ENCODE peak calls at places on chromosomes 7 and 10, in six cellular contexts. O, L, A, T, V and C are unnamed samples. For H3K36me3, the result is how much of the 10 kb centered on the place peaks cover.

GRCh38 chr7:20539201-20539600 is 76.3 kb upstream of the ABCB5 start:
- DNase-seq in T (no peak), O (peak), A (no peak), V (no peak), L (no peak), C (no peak)

GRCh38 chr7:69516208-69516820 is 82.0 kb upstream of the AUTS2 start:
- DNase-seq in L (no peak), V (no peak), T (no peak), A (no peak), O (no peak), C (no peak)

GRCh38 chr10:10722422-10722821 is 295.2 kb upstream of the CELF2 start:
- DNase-seq in A (no peak), V (no peak), T (no peak), O (no peak), L (no peak), C (no peak)

GRCh38 chr7:23373151-23374004 is 74.2 kb downstream of the MALSU1 start:
- DNase-seq in O (no peak), A (no peak), L (no peak), V (no peak), T (no peak), C (no peak)

GRCh38 chr7:65967361-65968155 is 14.5 kb downstream of the GUSB start:
- DNase-seq in O (no peak), A (no peak), L (no peak), T (no peak), V (no peak), C (no peak)

GRCh38 chr7:17489987-17490386 is 191.5 kb downstream of the AHR start:
- DNase-seq in O (no peak), L (no peak), A (no peak), V (no peak), T (no peak), C (no peak)

GRCh38 chr10:103855424-103855823 is at the start of gene SH3PXD2A:
- DNase-seq in T (no peak), L (no peak), V (no peak), O (peak), A (peak), C (peak)

GRCh38 chr7:134420509-134421125 is 38.3 kb downstream of the AKR1B1 start:
- DNase-seq in O (peak), V (no peak), T (no peak), A (peak), L (peak), C (peak)

GRCh38 chr10:114306116-114306973 is 67.3 kb downstream of the VWA2 start:
- DNase-seq in T (no peak), O (no peak), A (no peak), L (no peak), V (no peak), C (no peak)

GRCh38 chr7:120988591-120989299 is at the start of gene CPED1:
- DNase-seq in T (peak), L (peak), O (peak), A (peak), V (peak), C (peak)

GRCh38 chr7:2708041-2708440 is 20.0 kb downstream of the AMZ1 start:
- DNase-seq in L (no peak), T (no peak), V (no peak), A (no peak), O (no peak), C (no peak)

GRCh38 chr7:14834456-14834855 is 68.1 kb downstream of the DGKB start:
- DNase-seq in T (peak), V (no peak), A (no peak), O (no peak), L (no peak), C (peak)

GRCh38 chr7:159104188-159105030 is 40.3 kb downstream of the VIPR2 start:
- DNase-seq in O (no peak), A (no peak), L (no peak), T (peak), V (peak), C (no peak)

DNA sequence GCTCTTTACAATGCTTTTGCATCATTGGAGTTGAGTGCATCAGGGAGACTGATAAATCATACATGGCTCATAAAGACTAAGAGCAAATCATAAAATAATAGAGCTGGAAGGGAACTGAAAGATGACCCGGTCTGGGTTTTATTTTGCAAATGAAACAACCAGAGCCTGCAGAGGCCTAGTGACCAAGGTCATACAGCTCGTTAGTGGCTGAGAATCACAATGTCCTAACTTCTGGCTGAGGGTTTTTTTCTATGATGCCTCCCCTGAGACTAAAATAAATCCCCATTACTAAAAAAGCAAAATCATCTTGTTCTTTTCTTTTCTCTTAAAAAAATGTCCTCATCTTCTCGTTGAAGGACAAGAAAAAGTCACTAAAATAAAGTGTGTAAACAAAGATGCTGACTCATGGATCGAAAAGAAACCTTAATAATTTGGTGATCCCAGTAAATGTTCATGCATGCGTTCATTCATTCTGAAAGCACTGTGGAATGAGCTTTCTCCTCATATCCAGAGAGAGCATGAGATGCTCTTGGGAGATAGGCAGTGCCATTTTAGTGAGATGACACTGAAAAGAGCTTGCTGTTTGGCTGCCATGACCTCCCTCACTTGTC is 107.8 kb upstream of the PHYHIPL start:
- DNase-seq in A (no peak), T (no peak), V (no peak), O (no peak), L (no peak), C (no peak)
- H3K4me3 ChIP-seq in A (no peak), T (no peak), V (no peak), O (no peak), L (no peak), C (no peak)

GRCh38 chr7:55977831-55978230 is 13.4 kb downstream of the NIPSNAP2 start:
- DNase-seq in V (no peak), L (no peak), T (no peak), O (no peak), A (no peak), C (no peak)

GRCh38 chr7:55980266-55980665 is 15.9 kb downstream of the NIPSNAP2 start:
- DNase-seq in O (no peak), V (no peak), L (no peak), A (no peak), T (no peak), C (no peak)

GRCh38 chr7:55983537-55983936 is 19.2 kb downstream of the NIPSNAP2 start:
- DNase-seq in A (no peak), L (no peak), O (no peak), T (no peak), V (no peak), C (no peak)
- H3K36me3 ChIP-seq in A (half or more), L (under half), O (under half), T (under half), V (under half), C (half or more)

DNA sequence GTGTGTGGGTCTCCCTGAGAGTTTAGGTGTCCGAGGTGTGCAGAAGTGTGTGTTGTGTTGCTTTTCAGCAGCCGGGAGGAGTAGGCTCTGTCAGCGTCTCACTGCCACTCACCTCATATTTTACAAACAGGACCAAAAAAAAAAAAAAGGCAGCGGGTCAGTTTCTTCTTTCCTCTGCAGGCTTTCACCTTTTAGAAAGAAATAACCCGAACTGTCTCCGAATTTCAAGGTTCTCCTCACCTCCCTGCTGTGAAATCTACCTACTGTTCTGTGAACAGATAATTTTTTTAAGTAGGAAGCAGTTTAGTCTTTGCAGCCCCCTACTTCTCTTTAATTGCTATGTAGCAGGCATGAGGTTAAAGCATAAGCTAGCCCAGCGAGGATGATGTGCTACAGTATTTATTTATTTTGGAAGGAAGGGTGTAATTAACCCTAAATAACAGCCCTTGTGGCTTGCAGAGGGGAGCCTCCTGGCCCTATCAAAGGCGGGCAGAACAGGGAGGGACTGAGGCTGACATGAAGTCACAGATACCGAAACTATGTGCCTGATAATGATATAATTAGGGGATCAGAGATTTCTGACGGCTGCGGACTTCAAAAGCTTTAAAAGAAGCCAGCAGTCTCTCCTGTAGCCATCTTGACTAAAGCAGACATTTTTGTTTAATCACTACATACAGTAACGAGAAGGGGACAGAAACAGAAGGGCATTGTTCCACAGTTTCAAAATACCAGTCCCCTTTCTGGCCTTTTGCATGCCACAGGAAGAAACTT is 1.6 kb downstream of the BAMBI start:
- DNase-seq in A (peak), O (peak), L (peak), T (no peak), V (no peak), C (peak)
- H3K4me3 ChIP-seq in A (peak), O (peak), L (no peak), T (peak), V (peak), C (peak)

DNA sequence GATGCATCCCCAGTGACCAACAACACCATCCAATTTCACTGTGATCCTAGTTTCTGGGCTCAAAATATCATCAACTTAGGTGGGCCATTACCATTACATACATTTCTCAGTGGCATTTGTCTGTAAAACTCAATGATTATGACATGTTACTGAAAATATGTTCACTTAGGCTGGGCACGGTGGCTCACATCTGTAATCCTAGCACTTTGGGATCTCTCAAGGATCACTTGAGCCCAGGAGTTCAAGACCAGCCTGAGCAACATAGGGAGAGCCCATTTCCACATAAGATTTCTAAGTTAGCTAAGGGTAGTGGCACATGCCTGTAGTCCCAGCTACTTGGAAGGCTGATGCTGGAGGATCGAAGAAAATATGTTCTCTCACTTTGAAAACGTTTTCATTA is 91.0 kb downstream of the TRIM24 start:
- DNase-seq in A (no peak), T (no peak), O (no peak), V (no peak), L (no peak), C (no peak)
- H3K36me3 ChIP-seq in A (half or more), T (under half), O (under half), V (under half), L (under half), C (half or more)

GRCh38 chr7:28112883-28113540 is 67.6 kb downstream of the JAZF1 start:
- DNase-seq in T (peak), O (peak), V (no peak), L (no peak), A (peak), C (no peak)
- H3K4me3 ChIP-seq in T (no peak), O (no peak), V (no peak), L (no peak), A (peak), C (no peak)

GRCh38 chr7:5360971-5361370 is 62.7 kb downstream of the TNRC18 start:
- DNase-seq in T (no peak), O (no peak), A (no peak), L (no peak), V (no peak), C (no peak)
- H3K36me3 ChIP-seq in T (under half), O (half or more), A (under half), L (under half), V (under half), C (under half)

GRCh38 chr10:22625511-22626288 is 88.7 kb downstream of the PIP4K2A start:
- DNase-seq in V (no peak), T (no peak), A (no peak), L (no peak), O (peak), C (no peak)

GRCh38 chr10:22626784-22627183 is 87.6 kb downstream of the PIP4K2A start:
- DNase-seq in O (no peak), L (no peak), V (no peak), A (no peak), T (no peak), C (no peak)

GRCh38 chr10:22622242-22622806 is 92.1 kb downstream of the PIP4K2A start:
- DNase-seq in A (no peak), L (no peak), O (no peak), T (no peak), V (no peak), C (no peak)

GRCh38 chr10:22623624-22624263 is 90.6 kb downstream of the PIP4K2A start:
- DNase-seq in A (no peak), O (peak), T (no peak), L (no peak), V (no peak), C (no peak)

DNA sequence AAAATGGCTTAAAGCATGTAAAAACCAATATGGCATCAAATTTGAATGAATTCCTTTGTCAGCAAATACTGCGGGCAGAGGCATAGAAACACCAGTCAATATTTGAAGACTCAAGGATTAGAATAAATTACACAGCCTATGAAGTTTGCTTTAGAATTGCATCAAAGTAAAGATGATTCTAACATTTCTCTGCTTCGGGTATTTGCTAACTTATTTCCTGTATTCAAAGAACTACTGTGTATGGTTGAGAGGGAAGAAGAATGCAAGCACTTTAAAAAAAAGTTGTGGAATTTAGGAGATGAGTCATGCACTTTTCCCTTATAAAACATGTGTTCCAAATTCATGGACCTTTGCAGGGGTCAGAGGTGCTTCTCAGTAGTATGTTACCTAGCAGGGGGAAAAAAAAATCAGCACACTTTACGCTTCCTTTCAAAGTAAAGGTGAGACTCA is 90.1 kb downstream of the PIP4K2A start:
- DNase-seq in L (no peak), A (no peak), T (no peak), V (no peak), O (peak), C (peak)
- H3K4me3 ChIP-seq in L (no peak), A (no peak), T (no peak), V (no peak), O (no peak), C (no peak)

GRCh38 chr7:151469281-151469680 is 29.3 kb upstream of the CRYGN start:
- DNase-seq in O (no peak), L (peak), A (no peak), T (no peak), V (no peak), C (no peak)

GRCh38 chr7:151465169-151465568 is 25.2 kb upstream of the CRYGN start:
- DNase-seq in V (no peak), O (no peak), A (no peak), T (no peak), L (no peak), C (no peak)

GRCh38 chr7:151470656-151471180 is 30.8 kb upstream of the CRYGN start:
- DNase-seq in T (no peak), O (no peak), L (no peak), V (no peak), A (no peak), C (no peak)

GRCh38 chr7:151472644-151473380 is 32.9 kb upstream of the CRYGN start:
- DNase-seq in O (no peak), T (peak), A (no peak), L (no peak), V (no peak), C (peak)

GRCh38 chr7:151468214-151469023 is 28.5 kb upstream of the CRYGN start:
- DNase-seq in L (no peak), O (no peak), A (no peak), V (no peak), T (no peak), C (no peak)
- H3K36me3 ChIP-seq in L (under half), O (under half), A (half or more), V (under half), T (under half), C (under half)